ENCODE peak calls at places on chromosomes 7 and 10, in nine cellular contexts. One of them, this sample, is unnamed.

GRCh38 chr7:28062197-28062988 is 118.2 kb downstream of the JAZF1 start:
- DNase-seq in Karpas-422: peak
- DNase-seq in right cardiac atrium: peak
- DNase-seq in CD8-positive, alpha-beta memory T cell: no peak
- DNase-seq in astrocyte of the spinal cord: peak
- DNase-seq in adipocyte: peak
- DNase-seq in fibroblast of villous mesenchyme: peak
- DNase-seq in ovary: peak
- DNase-seq in choroid plexus epithelial cell: peak
- DNase-seq in this sample: peak

GRCh38 chr10:132666733-132667612 is 119.0 kb downstream of the NKX6-2 start:
- DNase-seq in fibroblast of villous mesenchyme: no peak
- DNase-seq in adipocyte: peak
- DNase-seq in choroid plexus epithelial cell: peak
- DNase-seq in CD8-positive, alpha-beta memory T cell: peak
- DNase-seq in right cardiac atrium: no peak
- DNase-seq in astrocyte of the spinal cord: peak
- DNase-seq in ovary: no peak
- DNase-seq in Karpas-422: no peak
- DNase-seq in this sample: no peak

GRCh38 chr10:102344067-102344466 is 51.4 kb upstream of the NFKB2 start:
- DNase-seq in Karpas-422: no peak
- DNase-seq in right cardiac atrium: no peak
- DNase-seq in fibroblast of villous mesenchyme: no peak
- DNase-seq in astrocyte of the spinal cord: peak
- DNase-seq in ovary: no peak
- DNase-seq in CD8-positive, alpha-beta memory T cell: no peak
- DNase-seq in choroid plexus epithelial cell: peak
- DNase-seq in adipocyte: no peak
- DNase-seq in this sample: no peak

GRCh38 chr7:70190266-70190665 is 592.0 kb downstream of the AUTS2 start:
- DNase-seq in astrocyte of the spinal cord: no peak
- DNase-seq in ovary: no peak
- DNase-seq in CD8-positive, alpha-beta memory T cell: no peak
- DNase-seq in right cardiac atrium: no peak
- DNase-seq in fibroblast of villous mesenchyme: no peak
- DNase-seq in Karpas-422: no peak
- DNase-seq in adipocyte: no peak
- DNase-seq in choroid plexus epithelial cell: no peak
- DNase-seq in this sample: no peak

GRCh38 chr7:143337216-143337615 is 21.3 kb downstream of the CLCN1 start:
- DNase-seq in fibroblast of villous mesenchyme: no peak
- DNase-seq in choroid plexus epithelial cell: no peak
- DNase-seq in astrocyte of the spinal cord: no peak
- DNase-seq in adipocyte: no peak
- DNase-seq in CD8-positive, alpha-beta memory T cell: no peak
- DNase-seq in ovary: no peak
- DNase-seq in right cardiac atrium: no peak
- DNase-seq in Karpas-422: no peak
- DNase-seq in this sample: no peak

GRCh38 chr10:126391162-126391880 is 3.0 kb upstream of the ADAM12 start:
- DNase-seq in right cardiac atrium: peak
- DNase-seq in fibroblast of villous mesenchyme: peak
- DNase-seq in ovary: no peak
- DNase-seq in CD8-positive, alpha-beta memory T cell: no peak
- DNase-seq in adipocyte: no peak
- DNase-seq in Karpas-422: no peak
- DNase-seq in choroid plexus epithelial cell: peak
- DNase-seq in astrocyte of the spinal cord: no peak
- DNase-seq in this sample: no peak

GRCh38 chr7:91420606-91421390 is 156.6 kb downstream of the FZD1 start:
- DNase-seq in Karpas-422: no peak
- DNase-seq in CD8-positive, alpha-beta memory T cell: no peak
- DNase-seq in choroid plexus epithelial cell: no peak
- DNase-seq in right cardiac atrium: no peak
- DNase-seq in adipocyte: no peak
- DNase-seq in astrocyte of the spinal cord: no peak
- DNase-seq in ovary: no peak
- DNase-seq in fibroblast of villous mesenchyme: no peak
- DNase-seq in this sample: peak

GRCh38 chr10:33240265-33240664 is 94.2 kb downstream of the NRP1 start:
- DNase-seq in choroid plexus epithelial cell: no peak
- DNase-seq in Karpas-422: no peak
- DNase-seq in astrocyte of the spinal cord: no peak
- DNase-seq in fibroblast of villous mesenchyme: no peak
- DNase-seq in ovary: no peak
- DNase-seq in right cardiac atrium: no peak
- DNase-seq in CD8-positive, alpha-beta memory T cell: no peak
- DNase-seq in adipocyte: no peak
- DNase-seq in this sample: no peak

GRCh38 chr10:100442548-100442947 is 20.3 kb upstream of the WNT8B start:
- DNase-seq in choroid plexus epithelial cell: no peak
- DNase-seq in Karpas-422: no peak
- DNase-seq in fibroblast of villous mesenchyme: no peak
- DNase-seq in adipocyte: no peak
- DNase-seq in CD8-positive, alpha-beta memory T cell: no peak
- DNase-seq in ovary: no peak
- DNase-seq in right cardiac atrium: no peak
- DNase-seq in astrocyte of the spinal cord: no peak
- DNase-seq in this sample: no peak

GRCh38 chr7:156608176-156608478 is 32.4 kb upstream of the RNF32 start:
- DNase-seq in CD8-positive, alpha-beta memory T cell: no peak
- DNase-seq in choroid plexus epithelial cell: no peak
- DNase-seq in Karpas-422: no peak
- DNase-seq in right cardiac atrium: no peak
- DNase-seq in ovary: no peak
- DNase-seq in adipocyte: no peak
- DNase-seq in fibroblast of villous mesenchyme: no peak
- DNase-seq in astrocyte of the spinal cord: no peak
- DNase-seq in this sample: no peak

GRCh38 chr7:25698709-25699108 is 453.3 kb upstream of the NFE2L3 start:
- DNase-seq in ovary: no peak
- DNase-seq in astrocyte of the spinal cord: no peak
- DNase-seq in fibroblast of villous mesenchyme: peak
- DNase-seq in right cardiac atrium: no peak
- DNase-seq in adipocyte: no peak
- DNase-seq in choroid plexus epithelial cell: no peak
- DNase-seq in Karpas-422: no peak
- DNase-seq in CD8-positive, alpha-beta memory T cell: no peak
- DNase-seq in this sample: no peak

GRCh38 chr7:155753446-155753965 is 58.8 kb downstream of the SHH start:
- DNase-seq in astrocyte of the spinal cord: no peak
- DNase-seq in ovary: no peak
- DNase-seq in Karpas-422: no peak
- DNase-seq in fibroblast of villous mesenchyme: no peak
- DNase-seq in CD8-positive, alpha-beta memory T cell: no peak
- DNase-seq in right cardiac atrium: no peak
- DNase-seq in adipocyte: no peak
- DNase-seq in choroid plexus epithelial cell: no peak
- DNase-seq in this sample: no peak

GRCh38 chr10:10804998-10805737 is 212.5 kb upstream of the CELF2 start:
- DNase-seq in Karpas-422: no peak
- DNase-seq in right cardiac atrium: peak
- DNase-seq in choroid plexus epithelial cell: peak
- DNase-seq in adipocyte: no peak
- DNase-seq in astrocyte of the spinal cord: peak
- DNase-seq in fibroblast of villous mesenchyme: no peak
- DNase-seq in CD8-positive, alpha-beta memory T cell: no peak
- DNase-seq in ovary: no peak
- DNase-seq in this sample: no peak

GRCh38 chr7:522071-522937 is 2.7 kb upstream of the PDGFA start:
- DNase-seq in fibroblast of villous mesenchyme: peak
- DNase-seq in choroid plexus epithelial cell: peak
- DNase-seq in adipocyte: peak
- DNase-seq in ovary: peak
- DNase-seq in Karpas-422: peak
- DNase-seq in right cardiac atrium: peak
- DNase-seq in astrocyte of the spinal cord: peak
- DNase-seq in CD8-positive, alpha-beta memory T cell: no peak
- DNase-seq in this sample: peak

DNA sequence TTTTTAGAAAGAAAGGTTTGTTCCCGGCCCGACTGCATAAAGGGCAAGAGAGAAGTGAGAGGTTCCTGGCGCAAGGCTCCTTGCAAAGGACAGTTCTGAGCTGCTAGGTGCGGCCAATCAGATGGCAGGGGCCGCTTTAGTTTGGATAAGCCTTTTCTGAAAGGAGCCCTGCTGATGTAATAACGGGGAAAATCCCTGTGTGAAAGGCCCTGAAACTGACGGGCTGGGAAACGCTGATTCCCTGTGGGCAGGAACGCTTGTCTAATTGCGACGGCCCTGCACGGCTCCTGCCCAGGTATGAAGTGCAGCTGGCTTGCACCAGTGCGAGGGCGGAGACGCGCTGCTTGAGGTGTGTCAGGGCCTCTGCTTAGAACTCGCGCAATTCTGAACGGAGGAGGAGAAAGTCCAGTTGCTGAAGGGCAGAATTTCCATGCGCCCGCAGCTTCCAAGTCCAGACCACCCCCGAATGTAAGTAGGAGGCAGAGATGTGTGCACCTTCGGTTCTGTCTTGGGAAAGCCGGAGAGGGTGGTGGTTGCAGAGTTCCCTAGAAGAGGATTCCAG is 30.5 kb downstream of the TACC2 start:
- DNase-seq in right cardiac atrium: peak
- DNase-seq in adipocyte: no peak
- DNase-seq in astrocyte of the spinal cord: no peak
- DNase-seq in choroid plexus epithelial cell: no peak
- DNase-seq in Karpas-422: no peak
- DNase-seq in ovary: no peak
- DNase-seq in CD8-positive, alpha-beta memory T cell: no peak
- DNase-seq in fibroblast of villous mesenchyme: no peak
- DNase-seq in this sample: peak
- H3K4me3 ChIP-seq in right cardiac atrium: no peak
- H3K4me3 ChIP-seq in adipocyte: no peak
- H3K4me3 ChIP-seq in astrocyte of the spinal cord: no peak
- H3K4me3 ChIP-seq in choroid plexus epithelial cell: no peak
- H3K4me3 ChIP-seq in Karpas-422: no peak
- H3K4me3 ChIP-seq in ovary: no peak
- H3K4me3 ChIP-seq in CD8-positive, alpha-beta memory T cell: no peak
- H3K4me3 ChIP-seq in fibroblast of villous mesenchyme: no peak
- H3K4me3 ChIP-seq in this sample: no peak

GRCh38 chr10:29691564-29692064 is 56.8 kb upstream of the SVIL start:
- DNase-seq in fibroblast of villous mesenchyme: peak
- DNase-seq in ovary: no peak
- DNase-seq in choroid plexus epithelial cell: peak
- DNase-seq in right cardiac atrium: no peak
- DNase-seq in CD8-positive, alpha-beta memory T cell: no peak
- DNase-seq in astrocyte of the spinal cord: peak
- DNase-seq in Karpas-422: no peak
- DNase-seq in adipocyte: no peak
- DNase-seq in this sample: no peak

GRCh38 chr10:29688230-29688634 is 53.5 kb upstream of the SVIL start:
- DNase-seq in ovary: no peak
- DNase-seq in astrocyte of the spinal cord: peak
- DNase-seq in CD8-positive, alpha-beta memory T cell: no peak
- DNase-seq in adipocyte: no peak
- DNase-seq in Karpas-422: no peak
- DNase-seq in choroid plexus epithelial cell: no peak
- DNase-seq in fibroblast of villous mesenchyme: no peak
- DNase-seq in right cardiac atrium: no peak
- DNase-seq in this sample: no peak

GRCh38 chr10:29694121-29694520 is 59.4 kb upstream of the SVIL start:
- DNase-seq in choroid plexus epithelial cell: no peak
- DNase-seq in astrocyte of the spinal cord: no peak
- DNase-seq in fibroblast of villous mesenchyme: no peak
- DNase-seq in right cardiac atrium: no peak
- DNase-seq in CD8-positive, alpha-beta memory T cell: no peak
- DNase-seq in adipocyte: no peak
- DNase-seq in ovary: no peak
- DNase-seq in Karpas-422: no peak
- DNase-seq in this sample: no peak

GRCh38 chr10:29689001-29689400 is 54.2 kb upstream of the SVIL start:
- DNase-seq in CD8-positive, alpha-beta memory T cell: no peak
- DNase-seq in right cardiac atrium: no peak
- DNase-seq in astrocyte of the spinal cord: peak
- DNase-seq in fibroblast of villous mesenchyme: peak
- DNase-seq in choroid plexus epithelial cell: peak
- DNase-seq in ovary: no peak
- DNase-seq in Karpas-422: no peak
- DNase-seq in adipocyte: peak
- DNase-seq in this sample: no peak

GRCh38 chr10:29692121-29692539 is 57.4 kb upstream of the SVIL start:
- DNase-seq in right cardiac atrium: no peak
- DNase-seq in choroid plexus epithelial cell: peak
- DNase-seq in Karpas-422: no peak
- DNase-seq in fibroblast of villous mesenchyme: no peak
- DNase-seq in ovary: no peak
- DNase-seq in adipocyte: no peak
- DNase-seq in CD8-positive, alpha-beta memory T cell: no peak
- DNase-seq in astrocyte of the spinal cord: peak
- DNase-seq in this sample: no peak
- H3K4me3 ChIP-seq in right cardiac atrium: peak
- H3K4me3 ChIP-seq in choroid plexus epithelial cell: peak
- H3K4me3 ChIP-seq in Karpas-422: no peak
- H3K4me3 ChIP-seq in fibroblast of villous mesenchyme: no peak
- H3K4me3 ChIP-seq in ovary: no peak
- H3K4me3 ChIP-seq in adipocyte: peak
- H3K4me3 ChIP-seq in CD8-positive, alpha-beta memory T cell: no peak
- H3K4me3 ChIP-seq in astrocyte of the spinal cord: no peak
- H3K4me3 ChIP-seq in this sample: no peak

DNA sequence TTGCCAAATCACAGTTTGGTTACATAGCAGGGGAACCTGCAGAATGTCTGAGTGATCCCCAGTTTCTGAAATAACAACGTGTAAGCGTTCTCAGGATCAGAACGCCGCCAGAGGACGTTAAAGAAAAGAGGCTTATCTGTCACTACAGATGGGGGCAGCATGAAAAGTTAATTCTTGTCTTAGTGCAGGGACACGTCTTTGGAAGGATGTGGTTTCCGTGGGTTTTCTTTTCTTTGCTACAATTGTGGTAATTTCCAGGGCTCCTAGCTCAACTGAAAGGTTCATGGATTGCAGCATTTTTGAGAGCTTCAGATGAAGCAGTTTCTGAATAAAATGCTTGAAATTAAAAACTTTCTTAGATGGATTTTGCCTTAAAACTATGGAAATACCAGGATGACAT is 106.6 kb downstream of the PRKCQ start:
- DNase-seq in right cardiac atrium: no peak
- DNase-seq in CD8-positive, alpha-beta memory T cell: peak
- DNase-seq in fibroblast of villous mesenchyme: no peak
- DNase-seq in ovary: no peak
- DNase-seq in astrocyte of the spinal cord: no peak
- DNase-seq in choroid plexus epithelial cell: no peak
- DNase-seq in adipocyte: no peak
- DNase-seq in Karpas-422: no peak
- DNase-seq in this sample: no peak
- H3K4me3 ChIP-seq in right cardiac atrium: no peak
- H3K4me3 ChIP-seq in CD8-positive, alpha-beta memory T cell: no peak
- H3K4me3 ChIP-seq in fibroblast of villous mesenchyme: no peak
- H3K4me3 ChIP-seq in ovary: no peak
- H3K4me3 ChIP-seq in astrocyte of the spinal cord: no peak
- H3K4me3 ChIP-seq in choroid plexus epithelial cell: no peak
- H3K4me3 ChIP-seq in adipocyte: no peak
- H3K4me3 ChIP-seq in Karpas-422: no peak
- H3K4me3 ChIP-seq in this sample: no peak

DNA sequence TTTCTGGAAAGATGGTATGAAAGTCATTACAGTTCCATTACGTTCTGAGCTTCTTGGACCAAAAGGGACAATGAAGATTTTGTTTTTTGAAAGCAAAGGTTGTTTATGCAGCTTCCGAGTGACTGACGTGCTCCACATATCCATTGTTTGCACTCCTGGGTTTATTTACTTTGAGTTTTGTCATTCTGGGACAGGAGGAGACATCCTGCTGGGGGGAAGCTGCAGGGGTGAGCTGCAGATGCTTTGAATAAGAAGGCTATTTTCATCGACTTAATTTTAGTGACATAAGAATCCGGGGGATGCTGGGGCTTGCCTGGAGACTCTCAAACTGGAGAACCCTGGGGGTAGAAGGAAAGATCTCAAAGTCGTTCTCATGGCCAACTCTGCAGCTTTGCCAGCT is 12.7 kb upstream of the SFMBT2 start:
- DNase-seq in fibroblast of villous mesenchyme: no peak
- DNase-seq in adipocyte: no peak
- DNase-seq in ovary: no peak
- DNase-seq in CD8-positive, alpha-beta memory T cell: no peak
- DNase-seq in right cardiac atrium: no peak
- DNase-seq in Karpas-422: no peak
- DNase-seq in choroid plexus epithelial cell: no peak
- DNase-seq in astrocyte of the spinal cord: no peak
- DNase-seq in this sample: no peak
- H3K4me3 ChIP-seq in fibroblast of villous mesenchyme: no peak
- H3K4me3 ChIP-seq in adipocyte: no peak
- H3K4me3 ChIP-seq in ovary: no peak
- H3K4me3 ChIP-seq in CD8-positive, alpha-beta memory T cell: no peak
- H3K4me3 ChIP-seq in right cardiac atrium: no peak
- H3K4me3 ChIP-seq in Karpas-422: no peak
- H3K4me3 ChIP-seq in choroid plexus epithelial cell: no peak
- H3K4me3 ChIP-seq in astrocyte of the spinal cord: no peak
- H3K4me3 ChIP-seq in this sample: no peak